ENCODE peak calls at places on chromosomes 6 and 20, in six cellular contexts. W, U, V, R, N and I are unnamed samples.

GRCh38 chr6:169641461-169642085 is 60.3 kb downstream of the WDR27 start:
- DNase-seq in V (no peak), R (no peak), W (no peak), N (no peak), U (no peak), I (no peak)

GRCh38 chr6:126076992-126077664 is 90.8 kb downstream of the TRMT11 start:
- DNase-seq in N (no peak), W (no peak), U (no peak), R (no peak), V (no peak), I (no peak)

GRCh38 chr6:143742070-143742954 is 64.5 kb downstream of the PHACTR2 start:
- DNase-seq in V (no peak), W (no peak), U (no peak), N (no peak), R (no peak), I (no peak)

GRCh38 chr6:117951783-117952182 is 44.7 kb downstream of the SLC35F1 start:
- DNase-seq in V (no peak), N (peak; percentile 82), W (no peak), U (no peak), R (no peak), I (no peak)

GRCh38 chr6:111894272-111894671 is 21.0 kb upstream of the FYN start:
- DNase-seq in U (no peak), V (peak; percentile 52), N (no peak), W (no peak), R (no peak), I (no peak)

GRCh38 chr20:45631184-45631583 is at the start of gene WFDC9:
- DNase-seq in R (no peak), V (no peak), N (no peak), U (no peak), W (no peak), I (no peak)

GRCh38 chr20:7272512-7272911 is 505.0 kb downstream of the BMP2 start:
- DNase-seq in N (no peak), U (no peak), W (no peak), V (peak; percentile 1), R (no peak), I (no peak)

GRCh38 chr6:123810214-123810613 is 6.5 kb downstream of the NKAIN2 start:
- DNase-seq in N (no peak), U (no peak), W (no peak), V (no peak), R (no peak), I (no peak)

GRCh38 chr6:34132486-34133185 is 13.3 kb downstream of the GRM4 start:
- DNase-seq in N (peak; percentile 90), V (peak; percentile 20), R (no peak), W (no peak), U (no peak), I (no peak)

GRCh38 chr20:44780226-44780625 is 30.1 kb downstream of the RIMS4 start:
- DNase-seq in W (peak; percentile 28), N (peak; percentile 90), U (no peak), V (peak; percentile 51), R (no peak), I (peak; percentile 18)

GRCh38 chr6:149888113-149888512 is 9.8 kb downstream of the RAET1E start:
- DNase-seq in W (no peak), V (no peak), U (no peak), N (no peak), R (no peak), I (no peak)

GRCh38 chr6:149885888-149886287 is 12.0 kb downstream of the RAET1E start:
- DNase-seq in W (no peak), R (no peak), N (no peak), V (no peak), U (no peak), I (no peak)

GRCh38 chr6:149888659-149889058 is 9.3 kb downstream of the RAET1E start:
- DNase-seq in N (no peak), R (no peak), U (no peak), W (no peak), V (peak; percentile 35), I (no peak)

GRCh38 chr6:149889321-149889720 is 8.6 kb downstream of the RAET1E start:
- DNase-seq in V (peak; percentile 27), R (no peak), W (no peak), N (no peak), U (no peak), I (no peak)

GRCh38 chr6:149887343-149887742 is 10.6 kb downstream of the RAET1E start:
- DNase-seq in V (peak; percentile 57), W (no peak), R (no peak), N (no peak), U (no peak), I (no peak)
- H3K27ac ChIP-seq in V (peak overlapping the region; percentile 31), W (no peak overlapping the region), R (no peak overlapping the region), N (no peak overlapping the region), U (no peak overlapping the region), I (no peak overlapping the region)

GRCh38 chr6:129498556-129498940 is 211.4 kb downstream of the ARHGAP18 start:
- DNase-seq in W (no peak), N (no peak), U (no peak), R (no peak), V (peak; percentile 65), I (no peak)
- H3K4me3 ChIP-seq in W (no peak overlapping the region), N (no peak overlapping the region), U (no peak overlapping the region), R (peak overlapping the region; percentile 43), V (no peak overlapping the region), I (no peak overlapping the region)

GRCh38 chr20:2815242-2815900 is 584 bp downstream of the C20orf141 start:
- DNase-seq in V (no peak), N (no peak), W (no peak), R (no peak), U (no peak), I (no peak)
- H3K27ac ChIP-seq in V (peak overlapping the region; percentile 81), N (no peak overlapping the region), W (no peak overlapping the region), R (no peak overlapping the region), U (peak overlapping the region; percentile 17), I (no peak overlapping the region)

DNA sequence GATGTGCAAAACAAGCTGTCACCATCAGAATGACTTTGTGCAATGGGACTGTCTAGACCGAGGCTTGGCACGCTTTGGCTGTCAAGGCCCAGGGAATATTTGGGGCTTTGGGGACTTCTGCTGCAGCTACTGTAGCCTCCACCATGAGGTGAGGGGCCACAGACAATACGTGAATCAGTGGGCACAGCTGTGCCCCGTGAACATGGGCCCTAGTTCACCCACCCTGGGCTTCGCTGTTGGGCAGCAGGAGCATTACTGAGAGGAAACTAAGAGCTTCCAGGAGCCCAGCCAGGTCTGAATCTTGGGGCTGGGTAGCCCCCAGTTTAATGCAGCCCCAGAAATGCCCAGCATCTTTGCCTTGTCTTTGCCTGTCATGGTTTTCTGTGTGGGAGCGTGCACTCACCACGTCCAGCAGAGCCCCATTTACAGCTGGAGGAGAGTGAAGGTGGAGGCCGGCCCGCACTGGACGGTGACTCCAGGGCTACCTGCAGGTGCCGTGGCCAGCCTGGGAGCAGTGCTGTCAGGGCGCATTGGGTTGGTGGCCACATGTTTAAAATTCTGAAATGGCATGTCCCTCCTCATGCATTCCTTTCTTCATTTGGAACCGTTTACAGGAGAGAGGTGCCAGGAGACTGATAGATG is 34.7 kb downstream of the DUSP22 start:
- DNase-seq in V (no peak), N (no peak), R (no peak), W (no peak), U (no peak), I (no peak)
- H3K4me3 ChIP-seq in V (no peak overlapping the region), N (no peak overlapping the region), R (no peak overlapping the region), W (no peak overlapping the region), U (peak overlapping the region; percentile 3), I (no peak overlapping the region)

GRCh38 chr6:109002100-109002697 is 92.4 kb downstream of the SESN1 start:
- DNase-seq in R (no peak), N (no peak), V (peak; percentile 23), U (no peak), W (no peak), I (no peak)
- H3K27ac ChIP-seq in R (no peak overlapping the region), N (no peak overlapping the region), V (no peak overlapping the region), U (peak overlapping the region; percentile 73), W (peak overlapping the region; percentile 34), I (no peak overlapping the region)